ENCODE peak calls at places on chromosomes 1 and 21, in five cellular contexts. One of them, this sample, is unnamed.

GRCh38 chr1:64536217-64536835 is 66.4 kb downstream of the CACHD1 start:
- DNase-seq in activated CD8-positive, alpha-beta T cell treated with anti-CD3 and anti-CD28 coated beads for 36 hours: no peak
- DNase-seq in RPMI7951: no peak
- DNase-seq in T-helper 2 cell: no peak
- DNase-seq in MM.1S: no peak
- DNase-seq in this sample: no peak

GRCh38 chr1:26090893-26091292 is 20.7 kb upstream of the PDIK1L start:
- DNase-seq in T-helper 2 cell: no peak
- DNase-seq in activated CD8-positive, alpha-beta T cell treated with anti-CD3 and anti-CD28 coated beads for 36 hours: no peak
- DNase-seq in RPMI7951: no peak
- DNase-seq in MM.1S: no peak
- DNase-seq in this sample: no peak

GRCh38 chr1:168454211-168454815 is 89.5 kb downstream of the XCL2 start:
- DNase-seq in T-helper 2 cell: no peak
- DNase-seq in activated CD8-positive, alpha-beta T cell treated with anti-CD3 and anti-CD28 coated beads for 36 hours: no peak
- DNase-seq in MM.1S: no peak
- DNase-seq in RPMI7951: peak; percentile 67
- DNase-seq in this sample: no peak

GRCh38 chr21:41612674-41613250 is 104.8 kb upstream of the TMPRSS2 start:
- DNase-seq in MM.1S: no peak
- DNase-seq in activated CD8-positive, alpha-beta T cell treated with anti-CD3 and anti-CD28 coated beads for 36 hours: peak; percentile 41
- DNase-seq in RPMI7951: peak; percentile 98
- DNase-seq in T-helper 2 cell: no peak
- DNase-seq in this sample: peak; percentile 62

GRCh38 chr1:73205294-73205973 is 923.1 kb upstream of the NEGR1 start:
- DNase-seq in MM.1S: no peak
- DNase-seq in activated CD8-positive, alpha-beta T cell treated with anti-CD3 and anti-CD28 coated beads for 36 hours: no peak
- DNase-seq in RPMI7951: no peak
- DNase-seq in T-helper 2 cell: no peak
- DNase-seq in this sample: no peak

GRCh38 chr1:67052741-67053534 is 1.0 kb downstream of the SLC35D1 start:
- DNase-seq in T-helper 2 cell: no peak
- DNase-seq in activated CD8-positive, alpha-beta T cell treated with anti-CD3 and anti-CD28 coated beads for 36 hours: peak; percentile 51
- DNase-seq in MM.1S: peak; percentile 44
- DNase-seq in RPMI7951: peak; percentile 79
- DNase-seq in this sample: peak; percentile 55

GRCh38 chr1:178496410-178497135 is at the start of gene CLEC20A:
- DNase-seq in RPMI7951: no peak
- DNase-seq in activated CD8-positive, alpha-beta T cell treated with anti-CD3 and anti-CD28 coated beads for 36 hours: no peak
- DNase-seq in MM.1S: no peak
- DNase-seq in T-helper 2 cell: no peak
- DNase-seq in this sample: no peak

GRCh38 chr1:97262842-97263241 is 541.3 kb downstream of the PTBP2 start:
- DNase-seq in RPMI7951: no peak
- DNase-seq in MM.1S: no peak
- DNase-seq in activated CD8-positive, alpha-beta T cell treated with anti-CD3 and anti-CD28 coated beads for 36 hours: no peak
- DNase-seq in T-helper 2 cell: no peak
- DNase-seq in this sample: no peak

GRCh38 chr1:156804572-156805243 is 11.9 kb downstream of the SH2D2A start:
- DNase-seq in T-helper 2 cell: no peak
- DNase-seq in activated CD8-positive, alpha-beta T cell treated with anti-CD3 and anti-CD28 coated beads for 36 hours: no peak
- DNase-seq in RPMI7951: peak; percentile 41
- DNase-seq in MM.1S: no peak
- DNase-seq in this sample: no peak

GRCh38 chr1:5818755-5819154 is 173.5 kb downstream of the NPHP4 start:
- DNase-seq in activated CD8-positive, alpha-beta T cell treated with anti-CD3 and anti-CD28 coated beads for 36 hours: no peak
- DNase-seq in MM.1S: no peak
- DNase-seq in T-helper 2 cell: no peak
- DNase-seq in RPMI7951: no peak
- DNase-seq in this sample: no peak

GRCh38 chr1:115332813-115333608 is 5.0 kb downstream of the NGF start:
- DNase-seq in activated CD8-positive, alpha-beta T cell treated with anti-CD3 and anti-CD28 coated beads for 36 hours: no peak
- DNase-seq in T-helper 2 cell: no peak
- DNase-seq in MM.1S: no peak
- DNase-seq in RPMI7951: peak; percentile 65
- DNase-seq in this sample: no peak

GRCh38 chr1:220698607-220699016 is 8.4 kb downstream of the C1orf115 start:
- DNase-seq in T-helper 2 cell: no peak
- DNase-seq in activated CD8-positive, alpha-beta T cell treated with anti-CD3 and anti-CD28 coated beads for 36 hours: no peak
- DNase-seq in MM.1S: no peak
- DNase-seq in RPMI7951: no peak
- DNase-seq in this sample: no peak

GRCh38 chr1:177586429-177586828 is 383.4 kb downstream of the SEC16B start:
- DNase-seq in activated CD8-positive, alpha-beta T cell treated with anti-CD3 and anti-CD28 coated beads for 36 hours: no peak
- DNase-seq in T-helper 2 cell: no peak
- DNase-seq in MM.1S: no peak
- DNase-seq in RPMI7951: peak; percentile 2
- DNase-seq in this sample: no peak

GRCh38 chr1:32791881-32792280 is 25.3 kb downstream of the YARS1 start:
- DNase-seq in activated CD8-positive, alpha-beta T cell treated with anti-CD3 and anti-CD28 coated beads for 36 hours: no peak
- DNase-seq in RPMI7951: peak; percentile 43
- DNase-seq in MM.1S: no peak
- DNase-seq in T-helper 2 cell: no peak
- DNase-seq in this sample: no peak

GRCh38 chr1:5683446-5683845 is 308.8 kb downstream of the NPHP4 start:
- DNase-seq in activated CD8-positive, alpha-beta T cell treated with anti-CD3 and anti-CD28 coated beads for 36 hours: no peak
- DNase-seq in MM.1S: no peak
- DNase-seq in T-helper 2 cell: no peak
- DNase-seq in RPMI7951: no peak
- DNase-seq in this sample: no peak

GRCh38 chr1:59487335-59488031 is 190.6 kb downstream of the FGGY start:
- DNase-seq in RPMI7951: no peak
- DNase-seq in MM.1S: peak; percentile 66
- DNase-seq in activated CD8-positive, alpha-beta T cell treated with anti-CD3 and anti-CD28 coated beads for 36 hours: no peak
- DNase-seq in T-helper 2 cell: no peak
- DNase-seq in this sample: no peak

GRCh38 chr1:51439053-51439452 is 80.0 kb downstream of the EPS15 start:
- DNase-seq in activated CD8-positive, alpha-beta T cell treated with anti-CD3 and anti-CD28 coated beads for 36 hours: no peak
- DNase-seq in MM.1S: peak; percentile 57
- DNase-seq in T-helper 2 cell: no peak
- DNase-seq in RPMI7951: no peak
- DNase-seq in this sample: no peak

GRCh38 chr1:60101516-60101915 is 27.9 kb upstream of the C1orf87 start:
- DNase-seq in activated CD8-positive, alpha-beta T cell treated with anti-CD3 and anti-CD28 coated beads for 36 hours: no peak
- DNase-seq in T-helper 2 cell: no peak
- DNase-seq in MM.1S: no peak
- DNase-seq in RPMI7951: no peak
- DNase-seq in this sample: no peak

GRCh38 chr1:248691567-248692155 is 10.9 kb downstream of the OR14I1 start:
- DNase-seq in T-helper 2 cell: no peak
- DNase-seq in RPMI7951: no peak
- DNase-seq in MM.1S: no peak
- DNase-seq in activated CD8-positive, alpha-beta T cell treated with anti-CD3 and anti-CD28 coated beads for 36 hours: no peak
- DNase-seq in this sample: no peak

GRCh38 chr1:166159656-166160055 is 7.1 kb downstream of the FAM78B start:
- DNase-seq in RPMI7951: no peak
- DNase-seq in activated CD8-positive, alpha-beta T cell treated with anti-CD3 and anti-CD28 coated beads for 36 hours: no peak
- DNase-seq in T-helper 2 cell: no peak
- DNase-seq in MM.1S: no peak
- DNase-seq in this sample: no peak

This sample was measured in foreskin melanocyte.